ENCODE peak calls at places on chromosome 4, in six cellular contexts. One of them, this sample, is unnamed.

GRCh38 chr4:113657834-113658233 is 103.7 kb downstream of the CAMK2D start:
- DNase-seq in HFF-Myc: no peak
- DNase-seq in PC-3: peak; percentile 75
- DNase-seq in H9: no peak
- DNase-seq in choroid plexus epithelial cell: peak; percentile 55
- DNase-seq in psoas muscle: no peak
- DNase-seq in this sample: peak; percentile 64

GRCh38 chr4:168928346-168928745 is 81.7 kb downstream of the CBR4 start:
- DNase-seq in HFF-Myc: no peak
- DNase-seq in PC-3: no peak
- DNase-seq in H9: no peak
- DNase-seq in choroid plexus epithelial cell: no peak
- DNase-seq in psoas muscle: no peak
- DNase-seq in this sample: no peak

GRCh38 chr4:37522996-37523395 is 163.2 kb downstream of the RELL1 start:
- DNase-seq in HFF-Myc: no peak
- DNase-seq in PC-3: peak; percentile 55
- DNase-seq in H9: no peak
- DNase-seq in choroid plexus epithelial cell: no peak
- DNase-seq in psoas muscle: no peak
- DNase-seq in this sample: no peak

GRCh38 chr4:176238157-176238608 is 30.8 kb downstream of the ASB5 start:
- DNase-seq in HFF-Myc: peak; percentile 29
- DNase-seq in PC-3: no peak
- DNase-seq in H9: no peak
- DNase-seq in choroid plexus epithelial cell: peak; percentile 81
- DNase-seq in psoas muscle: no peak
- DNase-seq in this sample: peak; percentile 13

GRCh38 chr4:52824603-52825310 is 37.4 kb upstream of the RASL11B start:
- DNase-seq in HFF-Myc: peak; percentile 94
- DNase-seq in PC-3: no peak
- DNase-seq in H9: peak; percentile 21
- DNase-seq in choroid plexus epithelial cell: peak; percentile 87
- DNase-seq in psoas muscle: no peak
- DNase-seq in this sample: no peak

GRCh38 chr4:93791570-93792195 is 36.9 kb upstream of the ATOH1 start:
- DNase-seq in HFF-Myc: peak; percentile 19
- DNase-seq in PC-3: peak; percentile 70
- DNase-seq in H9: peak; percentile 56
- DNase-seq in choroid plexus epithelial cell: peak; percentile 71
- DNase-seq in psoas muscle: peak; percentile 17
- DNase-seq in this sample: peak; percentile 81

GRCh38 chr4:54322817-54323417 is 93.8 kb downstream of the PDGFRA start:
- DNase-seq in HFF-Myc: peak; percentile 20
- DNase-seq in PC-3: peak; percentile 88
- DNase-seq in H9: peak; percentile 85
- DNase-seq in choroid plexus epithelial cell: peak; percentile 80
- DNase-seq in psoas muscle: peak; percentile 35
- DNase-seq in this sample: peak; percentile 85

GRCh38 chr4:120018786-120019185 is 47.9 kb downstream of the MAD2L1 start:
- DNase-seq in HFF-Myc: no peak
- DNase-seq in PC-3: no peak
- DNase-seq in H9: no peak
- DNase-seq in choroid plexus epithelial cell: no peak
- DNase-seq in psoas muscle: no peak
- DNase-seq in this sample: no peak

GRCh38 chr4:163344147-163345050 is 707 bp downstream of the NPY5R start:
- DNase-seq in HFF-Myc: no peak
- DNase-seq in PC-3: no peak
- DNase-seq in H9: peak; percentile 52
- DNase-seq in choroid plexus epithelial cell: no peak
- DNase-seq in psoas muscle: no peak
- DNase-seq in this sample: peak; percentile 4

GRCh38 chr4:160373911-160374310 is 1271.0 kb downstream of the RAPGEF2 start:
- DNase-seq in HFF-Myc: no peak
- DNase-seq in PC-3: peak; percentile 28
- DNase-seq in H9: no peak
- DNase-seq in choroid plexus epithelial cell: no peak
- DNase-seq in psoas muscle: no peak
- DNase-seq in this sample: no peak

GRCh38 chr4:79442422-79442821 is 34.4 kb upstream of the GK2 start:
- DNase-seq in HFF-Myc: no peak
- DNase-seq in PC-3: peak; percentile 39
- DNase-seq in H9: no peak
- DNase-seq in choroid plexus epithelial cell: peak; percentile 5
- DNase-seq in psoas muscle: no peak
- DNase-seq in this sample: peak; percentile 48

GRCh38 chr4:134320048-134320447 is 118.5 kb upstream of the PABPC4L start:
- DNase-seq in HFF-Myc: no peak
- DNase-seq in PC-3: peak; percentile 25
- DNase-seq in H9: no peak
- DNase-seq in choroid plexus epithelial cell: peak; percentile 0
- DNase-seq in psoas muscle: no peak
- DNase-seq in this sample: no peak

GRCh38 chr4:147547314-147548056 is 66.6 kb downstream of the EDNRA start:
- DNase-seq in HFF-Myc: peak; percentile 31
- DNase-seq in PC-3: peak; percentile 24
- DNase-seq in H9: no peak
- DNase-seq in choroid plexus epithelial cell: peak; percentile 89
- DNase-seq in psoas muscle: no peak
- DNase-seq in this sample: peak; percentile 90

GRCh38 chr4:11728165-11728564 is 299.5 kb upstream of the HS3ST1 start:
- DNase-seq in HFF-Myc: no peak
- DNase-seq in PC-3: no peak
- DNase-seq in H9: no peak
- DNase-seq in choroid plexus epithelial cell: no peak
- DNase-seq in psoas muscle: no peak
- DNase-seq in this sample: no peak

GRCh38 chr4:17816142-17816541 is 5.4 kb downstream of the NCAPG start:
- DNase-seq in HFF-Myc: no peak
- DNase-seq in PC-3: no peak
- DNase-seq in H9: no peak
- DNase-seq in choroid plexus epithelial cell: no peak
- DNase-seq in psoas muscle: no peak
- DNase-seq in this sample: no peak

GRCh38 chr4:95949136-95949765 is 109.4 kb downstream of the PDHA2 start:
- DNase-seq in HFF-Myc: no peak
- DNase-seq in PC-3: no peak
- DNase-seq in H9: no peak
- DNase-seq in choroid plexus epithelial cell: peak; percentile 66
- DNase-seq in psoas muscle: no peak
- DNase-seq in this sample: no peak

GRCh38 chr4:52665592-52665991 is 6.5 kb upstream of the USP46 start:
- DNase-seq in HFF-Myc: no peak
- DNase-seq in PC-3: peak; percentile 47
- DNase-seq in H9: no peak
- DNase-seq in choroid plexus epithelial cell: peak; percentile 42
- DNase-seq in psoas muscle: no peak
- DNase-seq in this sample: peak; percentile 29

GRCh38 chr4:41009411-41009810 is 204.9 kb downstream of the APBB2 start:
- DNase-seq in HFF-Myc: no peak
- DNase-seq in PC-3: peak; percentile 81
- DNase-seq in H9: no peak
- DNase-seq in choroid plexus epithelial cell: peak; percentile 68
- DNase-seq in psoas muscle: no peak
- DNase-seq in this sample: peak; percentile 65

GRCh38 chr4:10124167-10124930 is 7.8 kb upstream of the WDR1 start:
- DNase-seq in HFF-Myc: no peak
- DNase-seq in PC-3: no peak
- DNase-seq in H9: no peak
- DNase-seq in choroid plexus epithelial cell: no peak
- DNase-seq in psoas muscle: no peak
- DNase-seq in this sample: no peak

GRCh38 chr4:150395872-150396271 is 186.1 kb upstream of the MAB21L2 start:
- DNase-seq in HFF-Myc: no peak
- DNase-seq in PC-3: no peak
- DNase-seq in H9: no peak
- DNase-seq in choroid plexus epithelial cell: no peak
- DNase-seq in psoas muscle: no peak
- DNase-seq in this sample: no peak

GRCh38 chr4:176274441-176274840 is 5.4 kb upstream of the ASB5 start:
- DNase-seq in HFF-Myc: no peak
- DNase-seq in PC-3: peak; percentile 88
- DNase-seq in H9: no peak
- DNase-seq in choroid plexus epithelial cell: no peak
- DNase-seq in psoas muscle: no peak
- DNase-seq in this sample: peak; percentile 65

GRCh38 chr4:167989815-167990214 is 102.5 kb upstream of the ANXA10 start:
- DNase-seq in HFF-Myc: no peak
- DNase-seq in PC-3: peak; percentile 48
- DNase-seq in H9: no peak
- DNase-seq in choroid plexus epithelial cell: peak; percentile 11
- DNase-seq in psoas muscle: no peak
- DNase-seq in this sample: no peak

GRCh38 chr4:173537628-173538147 is 7.7 kb upstream of the HAND2 start:
- DNase-seq in HFF-Myc: no peak
- DNase-seq in PC-3: no peak
- DNase-seq in H9: no peak
- DNase-seq in choroid plexus epithelial cell: no peak
- DNase-seq in psoas muscle: no peak
- DNase-seq in this sample: no peak
- TF ChIP-seq CTCF in HFF-Myc: no peak
- TF ChIP-seq CTCF in PC-3: no peak
- TF ChIP-seq CTCF in H9: no peak
- TF ChIP-seq CTCF in choroid plexus epithelial cell: no peak
- TF ChIP-seq CTCF in psoas muscle: no peak
- TF ChIP-seq CTCF in this sample: no peak

DNA sequence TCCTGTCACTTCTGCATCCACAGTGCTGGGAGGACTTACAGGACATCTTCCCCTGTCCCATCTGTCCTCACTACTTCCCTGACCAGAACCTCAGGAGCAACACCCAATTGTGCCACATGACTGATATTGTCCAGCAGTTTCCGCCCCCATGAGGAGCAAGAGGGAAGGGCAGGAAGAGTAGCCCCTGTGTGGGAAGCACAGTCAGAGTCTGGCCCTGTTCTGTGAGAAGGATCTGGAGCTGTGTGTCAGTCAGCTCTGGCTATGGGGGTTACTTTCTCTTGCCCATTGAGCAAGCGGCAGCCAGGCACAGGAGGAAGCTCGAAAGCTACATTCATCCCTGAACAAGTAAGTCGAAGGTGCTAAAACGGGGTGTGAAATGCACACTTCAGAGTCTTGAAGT is 14.8 kb upstream of the TRIM60 start:
- DNase-seq in HFF-Myc: no peak
- DNase-seq in PC-3: peak; percentile 23
- DNase-seq in H9: peak; percentile 80
- DNase-seq in choroid plexus epithelial cell: peak; percentile 7
- DNase-seq in psoas muscle: no peak
- DNase-seq in this sample: peak; percentile 28
- TF ChIP-seq CTCF in HFF-Myc: peak; percentile 32
- TF ChIP-seq CTCF in PC-3: peak; percentile 45
- TF ChIP-seq CTCF in H9: peak; percentile 68
- TF ChIP-seq CTCF in choroid plexus epithelial cell: peak; percentile 25
- TF ChIP-seq CTCF in psoas muscle: no peak
- TF ChIP-seq CTCF in this sample: no peak

DNA sequence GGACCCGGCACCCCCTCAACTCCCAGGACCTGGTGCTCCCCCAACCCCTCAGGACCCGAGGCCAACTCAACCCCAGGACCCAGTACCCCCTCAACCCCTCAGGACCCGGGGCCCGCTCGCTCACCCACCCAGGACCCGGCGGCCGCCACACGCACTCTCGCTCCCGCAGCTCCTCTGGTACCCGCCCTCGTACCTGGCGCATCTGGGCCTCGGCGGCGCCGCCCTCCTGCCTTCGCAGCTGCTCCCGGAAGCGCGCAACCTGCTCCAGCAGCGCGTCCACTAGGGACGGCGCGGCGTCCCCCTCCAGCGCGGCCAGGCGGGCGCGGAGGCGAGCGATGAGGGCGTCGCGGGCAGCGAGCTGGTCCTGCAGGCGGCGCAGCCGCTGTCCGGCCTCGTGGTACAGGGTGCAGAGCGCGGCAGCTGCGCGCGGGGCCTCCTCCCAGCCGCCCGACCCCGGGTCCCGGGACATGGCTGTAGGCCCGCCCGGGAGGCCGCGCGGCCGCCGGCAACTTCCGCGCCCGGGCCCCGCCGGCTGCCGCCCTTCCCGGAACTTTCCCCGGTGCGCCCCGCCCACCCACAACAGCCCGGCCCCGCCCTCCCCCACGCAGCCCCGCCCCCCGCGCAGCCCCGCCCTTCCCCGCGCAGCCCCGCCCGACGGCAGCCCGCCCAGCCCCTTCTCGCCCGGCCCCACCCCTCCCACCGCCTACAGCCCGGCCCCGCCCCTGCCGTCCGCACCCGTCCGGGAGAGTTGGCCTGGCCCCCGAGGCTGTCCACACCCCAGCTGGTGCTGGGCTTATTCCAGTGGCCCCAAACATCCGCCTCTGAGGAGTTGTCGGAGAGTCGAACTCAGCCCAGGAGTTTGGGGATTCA is at the start of gene TNIP2:
- DNase-seq in HFF-Myc: no peak
- DNase-seq in PC-3: peak; percentile 73
- DNase-seq in H9: peak; percentile 87
- DNase-seq in choroid plexus epithelial cell: peak; percentile 76
- DNase-seq in psoas muscle: peak; percentile 90
- DNase-seq in this sample: peak; percentile 80
- TF ChIP-seq CTCF in HFF-Myc: peak; percentile 19
- TF ChIP-seq CTCF in PC-3: no peak
- TF ChIP-seq CTCF in H9: peak; percentile 45
- TF ChIP-seq CTCF in choroid plexus epithelial cell: no peak
- TF ChIP-seq CTCF in psoas muscle: peak; percentile 41
- TF ChIP-seq CTCF in this sample: no peak

DNA sequence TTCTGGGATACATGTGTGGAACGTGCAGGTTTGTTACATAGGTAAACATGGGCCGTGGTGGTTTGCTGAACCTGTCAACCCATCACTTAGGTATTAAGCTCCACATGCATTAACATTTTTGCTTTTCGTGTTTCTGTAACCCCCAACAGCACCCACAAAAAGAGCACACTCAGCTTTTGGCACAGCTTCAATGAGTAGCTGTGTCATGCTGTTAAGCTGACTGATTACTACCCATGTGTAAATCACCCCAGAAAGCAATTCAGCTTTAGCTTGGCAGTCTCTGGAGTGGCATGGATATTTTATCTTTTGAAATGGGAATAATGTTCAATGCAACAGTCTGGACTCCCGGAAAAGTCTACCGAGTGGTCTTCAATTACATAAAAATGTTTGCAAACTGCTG is 734.3 kb downstream of the STIM2 start:
- DNase-seq in HFF-Myc: no peak
- DNase-seq in PC-3: no peak
- DNase-seq in H9: no peak
- DNase-seq in choroid plexus epithelial cell: no peak
- DNase-seq in psoas muscle: no peak
- DNase-seq in this sample: no peak
- TF ChIP-seq CTCF in HFF-Myc: no peak
- TF ChIP-seq CTCF in PC-3: no peak
- TF ChIP-seq CTCF in H9: no peak
- TF ChIP-seq CTCF in choroid plexus epithelial cell: no peak
- TF ChIP-seq CTCF in psoas muscle: no peak
- TF ChIP-seq CTCF in this sample: no peak